ENCODE peak calls at places on chromosomes 16 and 17, in four cellular contexts. B is neural progenitor cell, U is astrocyte, M is aorta. K is an unnamed sample.
A peak's percentile ranks its signal among the peaks of the same experiment; 100 is the strongest.

GRCh38 chr17:29733151-29733550 is 110.4 kb upstream of the CORO6 start:
- DNase-seq in B (no peak), U (no peak), M (no peak), K (no peak)

GRCh38 chr17:60535382-60536279 is 9.6 kb upstream of the APPBP2 start:
- DNase-seq in B (no peak), U (peak; percentile 73), M (no peak), K (no peak)

GRCh38 chr17:40338058-40338457 is 26.5 kb downstream of the GJD3 start:
- DNase-seq in B (no peak), U (no peak), M (no peak), K (no peak)

GRCh38 chr17:34639706-34640425 is 60.5 kb downstream of the TMEM132E start:
- DNase-seq in B (no peak), U (no peak), M (no peak), K (no peak)

GRCh38 chr16:54239441-54239840 is 47.1 kb downstream of the IRX3 start:
- DNase-seq in B (no peak), U (no peak), M (no peak), K (no peak)

GRCh38 chr17:28733346-28733745 is 4.8 kb downstream of the NEK8 start:
- DNase-seq in B (no peak), U (no peak), M (no peak), K (no peak)

GRCh38 chr17:246851-247421 is 65.5 kb upstream of the DOC2B start:
- DNase-seq in B (no peak), U (no peak), M (no peak), K (no peak)

GRCh38 chr17:44389281-44389680 is at the start of gene ITGA2B:
- DNase-seq in B (no peak), U (no peak), M (no peak), K (no peak)

GRCh38 chr17:78179372-78179771 is 7.5 kb downstream of the TK1 start:
- DNase-seq in B (no peak), U (peak; percentile 64), M (peak; percentile 83), K (no peak)

GRCh38 chr16:3149630-3150345 is 15.0 kb downstream of the ZNF213 start:
- DNase-seq in B (peak; percentile 88), U (peak; percentile 40), M (peak; percentile 80), K (peak; percentile 95)

GRCh38 chr17:61378658-61379456 is 20.8 kb upstream of the TBX2 start:
- DNase-seq in B (no peak), U (no peak), M (no peak), K (no peak)

GRCh38 chr17:56599093-56599492 is 5.6 kb downstream of the NOG start:
- DNase-seq in B (no peak), U (no peak), M (no peak), K (no peak)

GRCh38 chr16:22373662-22374310 is 633 bp downstream of the CDR2 start:
- DNase-seq in B (peak; percentile 77), U (no peak), M (peak; percentile 64), K (peak; percentile 55)

GRCh38 chr16:22374311-22375116 is at the start of gene CDR2:
- DNase-seq in B (peak; percentile 99), U (peak; percentile 84), M (peak; percentile 99), K (peak; percentile 100)

GRCh38 chr16:22375117-22375962 is 921 bp upstream of the CDR2 start:
- DNase-seq in B (peak; percentile 34), U (no peak), M (no peak), K (no peak)

GRCh38 chr16:22372882-22373661 is 1.3 kb downstream of the CDR2 start:
- DNase-seq in B (peak; percentile 25), U (no peak), M (no peak), K (no peak)

GRCh38 chr16:22375963-22376640 is 1.7 kb upstream of the CDR2 start:
- DNase-seq in B (no peak), U (no peak), M (no peak), K (no peak)
- H3K4me3 ChIP-seq in B (no peak overlapping the region), U (no peak overlapping the region), M (no peak overlapping the region), K (no peak overlapping the region)

GRCh38 chr17:81871387-81872120 is 417 bp upstream of the ARHGDIA start:
- DNase-seq in B (peak; percentile 74), U (peak; percentile 65), M (peak; percentile 97), K (peak; percentile 99)
- H3K36me3 ChIP-seq in B (no peaks in the 10 kb centered on the region), U (peaks cover 5% of the 10 kb centered on the region), M (peaks cover 3% of the 10 kb centered on the region), K (peaks cover 1% of the 10 kb centered on the region)

DNA sequence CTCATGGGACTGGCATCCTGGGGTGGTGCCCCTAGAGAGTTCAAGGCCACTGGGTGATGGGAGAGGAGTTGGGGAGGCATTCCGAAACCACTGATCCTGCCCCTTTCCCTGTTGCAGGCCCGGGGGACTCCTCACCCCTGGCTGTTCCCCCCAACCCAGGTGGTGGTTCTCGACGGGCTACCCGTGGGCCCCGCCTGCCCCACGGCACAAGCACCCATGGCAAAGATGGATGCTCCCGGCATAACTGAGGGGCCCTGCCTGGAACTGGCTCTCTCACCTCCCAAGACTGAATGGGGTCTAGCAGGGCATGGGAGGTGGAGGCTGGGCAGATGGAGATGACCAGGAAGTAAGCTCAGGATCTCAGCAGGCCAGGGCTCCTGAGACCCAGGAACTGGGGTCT is 6.6 kb downstream of the BTBD17 start:
- DNase-seq in B (no peak), U (no peak), M (no peak), K (no peak)
- H3K27me3 ChIP-seq in B (peaks cover 65% of the 10 kb centered on the region), U (peaks cover 33% of the 10 kb centered on the region), M (no peaks in the 10 kb centered on the region), K (peaks cover 40% of the 10 kb centered on the region)

DNA sequence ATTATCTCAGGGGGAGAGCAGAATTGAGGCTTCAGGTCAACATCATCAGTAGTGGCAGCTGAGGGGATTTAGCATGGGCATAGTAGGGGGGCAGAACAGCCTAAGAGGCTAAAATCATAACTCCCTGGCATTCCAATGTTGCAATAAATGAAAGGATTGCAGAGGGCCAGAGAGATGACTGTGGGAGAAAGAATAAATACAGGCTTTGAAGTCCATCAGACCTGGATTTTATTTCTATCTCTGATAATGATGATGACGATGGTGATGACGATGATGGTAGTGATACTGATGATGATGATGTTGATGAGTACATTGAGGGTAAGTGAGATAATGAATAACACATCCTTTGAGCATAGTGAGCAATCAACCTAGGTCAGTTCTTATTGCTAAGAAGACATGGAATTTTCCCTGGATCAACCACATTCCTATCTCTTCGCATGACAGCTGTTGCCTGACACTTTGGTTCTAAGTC is 107.4 kb upstream of the CDH11 start:
- DNase-seq in B (no peak), U (no peak), M (no peak), K (no peak)
- H3K4me3 ChIP-seq in B (no peak overlapping the region), U (no peak overlapping the region), M (no peak overlapping the region), K (no peak overlapping the region)

K was measured in H7.